ENCODE peak calls at places on chromosomes 4 and X, in seven cellular contexts. J is endothelial cell; R is frontal cortex; K is sciatic nerve; C is iris pigment epithelial cell; L is stimulated activated CD4-positive, alpha-beta T cell treated with anti-CD3 and anti-CD28 coated beads, Interleukin-1b, Interleukin-23, amount 100 ng/mL, for 1 hour; W is LHCN-M2. B is an unnamed sample.

GRCh38 chr4:176191974-176192373 is 3.4 kb downstream of the SPATA4 start:
- DNase-seq in J (no peak), R (no peak), K (no peak), C (no peak), L (no peak), W (peak), B (peak)

GRCh38 chrX:131287556-131288179 is 1.4 kb downstream of the IGSF1 start:
- DNase-seq in J (no peak), R (no peak), K (no peak), C (no peak), L (no peak), W (no peak), B (no peak)

GRCh38 chr4:169252339-169253086 is 18.2 kb downstream of the SH3RF1 start:
- DNase-seq in J (no peak), R (no peak), K (no peak), C (peak), L (no peak), W (no peak), B (no peak)

GRCh38 chr4:1015179-1015578 is 3.8 kb downstream of the FGFRL1 start:
- DNase-seq in J (no peak), R (no peak), K (no peak), C (no peak), L (no peak), W (no peak), B (no peak)

GRCh38 chrX:155959018-155959587 is 38.4 kb upstream of the IL9R start:
- DNase-seq in J (no peak), R (no peak), K (no peak), C (no peak), L (no peak), W (no peak), B (no peak)

GRCh38 chr4:104811727-104812126 is 317.0 kb upstream of the CXXC4 start:
- DNase-seq in J (no peak), R (no peak), K (no peak), C (no peak), L (no peak), W (no peak), B (no peak)

GRCh38 chr4:1367936-1368289 is 20.9 kb downstream of the UVSSA start:
- DNase-seq in J (no peak), R (no peak), K (peak), C (no peak), L (no peak), W (no peak), B (no peak)

GRCh38 chr4:69907151-69907550 is 23.7 kb upstream of the CSN1S1 start:
- DNase-seq in J (no peak), R (no peak), K (no peak), C (peak), L (no peak), W (no peak), B (no peak)

GRCh38 chrX:2928127-2928582 is 984 bp downstream of the ARSD start:
- DNase-seq in J (peak), R (peak), K (peak), C (no peak), L (no peak), W (peak), B (no peak)

GRCh38 chrX:124829930-124830329 is 483.6 kb downstream of the SH2D1A start:
- DNase-seq in J (no peak), R (no peak), K (no peak), C (no peak), L (no peak), W (no peak), B (no peak)

GRCh38 chr4:145734051-145734450 is 54.1 kb downstream of the C4orf51 start:
- DNase-seq in J (no peak), R (no peak), K (no peak), C (peak), L (no peak), W (peak), B (no peak)

GRCh38 chr4:36779601-36780000 is 464.9 kb upstream of the NWD2 start:
- DNase-seq in J (no peak), R (no peak), K (no peak), C (no peak), L (no peak), W (no peak), B (no peak)

GRCh38 chrX:154470434-154470833 is 8.6 kb downstream of the LAGE3 start:
- DNase-seq in J (no peak), R (no peak), K (no peak), C (no peak), L (no peak), W (no peak), B (no peak)

GRCh38 chrX:104324871-104325585 is 70.3 kb upstream of the ESX1 start:
- DNase-seq in J (no peak), R (no peak), K (no peak), C (peak), L (no peak), W (peak), B (no peak)

GRCh38 chr4:165312506-165312905 is 15.0 kb upstream of the MSMO1 start:
- DNase-seq in J (no peak), R (no peak), K (no peak), C (peak), L (no peak), W (peak), B (no peak)

GRCh38 chrX:7086384-7086783 is 61.1 kb upstream of the STS start:
- DNase-seq in J (no peak), R (no peak), K (no peak), C (no peak), L (no peak), W (no peak), B (no peak)